ENCODE peak calls at places on chromosomes 5 and 9, in eight cellular contexts. Y is heart left ventricle, A is cardiac muscle cell, D is HCT116, Z is astrocyte of the spinal cord, J is dorsolateral prefrontal cortex, F is AG10803, G is fibroblast of mammary gland. T is an unnamed sample.

GRCh38 chr9:76817489-76817888 is 53.3 kb downstream of the PCA3 start:
- DNase-seq in Y (no peak), D (no peak), F (peak; percentile 72), A (peak; percentile 38), J (no peak), Z (peak; percentile 71), G (peak; percentile 98), T (no peak)

GRCh38 chr5:53923969-53924876 is 363.8 kb downstream of the NDUFS4 start:
- DNase-seq in G (peak; percentile 54), J (no peak), F (peak; percentile 27), A (peak; percentile 50), Z (no peak), Y (no peak), D (no peak), T (no peak)

GRCh38 chr5:139817362-139817761 is 21.8 kb downstream of the PSD2 start:
- DNase-seq in F (no peak), Y (no peak), A (no peak), Z (no peak), D (no peak), G (no peak), J (no peak), T (peak; percentile 24)

GRCh38 chr5:143828710-143829109 is 16.7 kb downstream of the HMHB1 start:
- DNase-seq in A (no peak), Y (no peak), D (no peak), J (no peak), Z (no peak), G (no peak), F (no peak), T (no peak)

GRCh38 chr5:160262151-160262550 is 32.8 kb downstream of the FABP6 start:
- DNase-seq in D (no peak), A (no peak), F (no peak), J (no peak), Z (no peak), G (no peak), Y (no peak), T (no peak)

GRCh38 chr9:101307041-101307440 is 77.8 kb downstream of the BAAT start:
- DNase-seq in G (no peak), D (no peak), F (no peak), A (no peak), Y (no peak), Z (no peak), J (no peak), T (no peak)

GRCh38 chr5:38468978-38469706 is 87.3 kb downstream of the LIFR start:
- DNase-seq in Z (peak; percentile 39), A (peak; percentile 66), Y (peak; percentile 87), G (peak; percentile 87), F (no peak), J (no peak), D (no peak), T (no peak)

GRCh38 chr5:179791881-179792611 is 1.7 kb upstream of the LTC4S start:
- DNase-seq in G (no peak), F (no peak), J (no peak), D (no peak), Z (no peak), A (no peak), Y (no peak), T (no peak)

GRCh38 chr5:167804512-167805220 is 486.8 kb upstream of the WWC1 start:
- DNase-seq in F (no peak), A (no peak), D (no peak), J (no peak), Y (no peak), Z (no peak), G (no peak), T (no peak)

GRCh38 chr9:696332-697090 is 145.0 kb upstream of the DMRT1 start:
- DNase-seq in G (peak; percentile 65), Z (peak; percentile 70), Y (no peak), J (no peak), D (no peak), A (peak; percentile 70), F (peak; percentile 79), T (no peak)

GRCh38 chr5:72191404-72191803 is 84.1 kb downstream of the MAP1B start:
- DNase-seq in F (peak; percentile 44), G (no peak), D (no peak), J (no peak), Y (no peak), A (no peak), Z (no peak), T (no peak)

GRCh38 chr5:115530426-115530825 is 14.1 kb downstream of the FEM1C start:
- DNase-seq in Y (no peak), Z (no peak), A (peak; percentile 28), J (no peak), F (peak; percentile 54), G (peak; percentile 80), D (no peak), T (no peak)

GRCh38 chr5:34535944-34536628 is 120.0 kb upstream of the RAI14 start:
- DNase-seq in J (no peak), G (peak; percentile 22), Y (no peak), Z (no peak), D (no peak), F (no peak), A (no peak), T (no peak)
- TF ChIP-seq CTCF in J (no peak), G (no peak), Y (no peak), Z (no peak), D (no peak), F (no peak), A (no peak), T (no peak)

GRCh38 chr5:994821-995220 is 13.8 kb upstream of the NKD2 start:
- DNase-seq in J (no peak), Z (no peak), Y (peak; percentile 52), F (no peak), G (no peak), A (no peak), D (no peak), T (no peak)
- TF ChIP-seq CTCF in J (no peak), Z (no peak), Y (no peak), F (no peak), G (no peak), A (no peak), D (no peak), T (no peak)

GRCh38 chr5:136058031-136058971 is 29.5 kb downstream of the TGFBI start:
- DNase-seq in F (peak; percentile 99), G (peak; percentile 99), Y (no peak), D (peak; percentile 35), A (peak; percentile 99), J (no peak), Z (peak; percentile 98), T (peak; percentile 55)
- TF ChIP-seq CTCF in F (peak; percentile 83), G (peak; percentile 58), Y (peak; percentile 55), D (peak; percentile 59), A (peak; percentile 64), J (no peak), Z (peak; percentile 49), T (no peak)

GRCh38 chr5:15682566-15682965 is 182.6 kb downstream of the FBXL7 start:
- DNase-seq in Z (no peak), F (peak; percentile 50), G (peak; percentile 36), A (no peak), Y (no peak), D (no peak), J (no peak), T (no peak)

GRCh38 chr5:15687401-15687800 is 187.4 kb downstream of the FBXL7 start:
- DNase-seq in J (no peak), Y (no peak), D (no peak), A (no peak), G (no peak), F (no peak), Z (no peak), T (no peak)

GRCh38 chr5:15682122-15682521 is 182.1 kb downstream of the FBXL7 start:
- DNase-seq in G (no peak), A (no peak), J (no peak), Z (no peak), Y (no peak), F (no peak), D (no peak), T (no peak)

DNA sequence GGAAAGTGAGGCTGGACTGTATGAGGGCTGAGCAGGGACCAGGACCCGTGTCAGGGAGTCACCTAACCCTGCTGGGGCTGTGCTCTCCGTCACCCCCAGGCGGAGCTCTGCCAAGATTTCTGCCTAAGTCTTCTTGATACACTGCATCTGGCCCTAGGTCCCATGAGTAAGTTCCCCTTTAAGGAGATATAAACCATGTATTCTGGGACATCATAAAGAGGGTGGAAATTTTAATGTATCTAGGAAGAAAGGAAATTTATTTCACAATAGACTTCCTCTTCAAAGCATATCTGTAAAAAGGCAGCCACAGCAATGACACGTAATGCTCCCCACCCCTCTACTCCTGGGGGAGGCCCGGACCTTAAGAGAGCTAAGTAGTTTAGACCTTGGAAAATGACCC is 183.4 kb downstream of the FBXL7 start:
- DNase-seq in Y (peak; percentile 69), D (no peak), F (no peak), Z (no peak), A (peak; percentile 78), G (no peak), J (no peak), T (no peak)
- TF ChIP-seq CTCF in Y (peak; percentile 28), D (no peak), F (no peak), Z (no peak), A (peak; percentile 62), G (no peak), J (no peak), T (no peak)

DNA sequence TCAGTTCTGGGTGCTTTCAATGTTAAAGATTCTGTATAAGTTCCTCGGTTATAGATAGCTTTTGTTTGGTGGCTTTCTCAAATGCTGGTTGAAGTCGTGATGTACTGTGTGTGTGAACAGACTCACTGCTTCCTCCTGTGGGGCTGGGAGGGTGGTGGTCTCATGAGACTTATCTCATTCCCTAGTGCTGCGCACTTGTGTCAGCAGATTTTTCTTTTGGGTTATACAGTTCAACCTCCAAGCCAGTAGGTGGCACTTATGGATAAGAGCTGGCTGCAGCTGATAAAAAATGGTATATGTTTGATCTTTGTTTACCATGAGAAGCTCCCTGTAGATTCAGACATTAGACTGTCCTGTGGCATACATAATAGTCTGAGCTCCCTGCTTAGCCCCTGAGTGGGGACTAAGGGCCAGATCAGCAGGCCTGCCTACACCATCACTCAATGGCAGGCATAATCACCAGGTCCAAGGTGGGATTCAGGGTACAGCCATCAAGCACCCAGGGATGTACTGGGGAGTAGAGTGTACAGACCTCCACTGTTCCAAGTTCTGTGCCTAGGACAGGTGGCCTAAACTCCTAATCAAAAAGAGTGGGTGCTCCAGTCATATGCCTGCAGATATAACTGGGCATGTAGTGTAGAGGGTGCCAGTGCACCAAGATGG is 174.2 kb downstream of the OXCT1 start:
- DNase-seq in D (no peak), J (no peak), F (no peak), G (peak; percentile 17), Y (no peak), A (peak; percentile 6), Z (no peak), T (no peak)
- TF ChIP-seq CTCF in D (peak; percentile 33), J (no peak), F (peak; percentile 40), G (peak; percentile 37), Y (peak; percentile 27), A (peak; percentile 21), Z (peak; percentile 39), T (no peak)

DNA sequence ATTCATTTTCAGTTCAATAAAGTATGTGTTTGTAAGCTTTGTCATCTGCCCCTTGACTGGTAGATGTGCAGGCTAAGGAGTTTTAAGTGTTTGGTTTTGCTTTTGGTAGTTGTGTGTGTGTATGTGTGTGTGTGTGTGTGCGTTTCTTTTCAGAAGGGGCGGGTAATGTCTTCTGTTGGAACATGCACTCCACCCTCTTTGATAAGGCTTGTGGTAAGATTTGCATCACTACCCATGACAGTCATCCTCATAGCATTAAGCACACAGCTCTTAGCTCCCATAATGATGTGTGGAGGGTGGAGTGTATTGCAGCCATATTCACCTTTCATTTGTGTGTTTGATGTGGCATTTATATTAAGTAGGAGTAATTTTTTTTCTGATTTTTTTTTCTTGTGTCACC is 92.0 kb upstream of the FSD1L start:
- DNase-seq in F (no peak), G (peak; percentile 54), Z (no peak), J (no peak), D (no peak), A (peak; percentile 65), Y (no peak), T (no peak)
- TF ChIP-seq CTCF in F (no peak), G (no peak), Z (no peak), J (no peak), D (no peak), A (no peak), Y (no peak), T (no peak)

T was measured in pancreas.